ENCODE peak calls at places on chromosomes 3 and 15, in nine cellular contexts. C is tibial artery; K is H9; D is neural progenitor cell; L is CD4-positive, alpha-beta T cell; Z is HepG2; T is heart right ventricle; M is tibial nerve; R is RWPE1. B is an unnamed sample.

GRCh38 chr3:194139977-194140351 is 4.0 kb downstream of the HES1 start:
- DNase-seq in T (no peak), R (no peak), Z (no peak), D (no peak), L (no peak), K (no peak), M (no peak), C (no peak), B (no peak)

GRCh38 chr3:31804251-31805051 is 176.6 kb downstream of the OSBPL10 start:
- DNase-seq in Z (no peak), R (no peak), K (no peak), M (peak; percentile 17), D (no peak), T (no peak), C (no peak), L (no peak), B (peak; percentile 30)

GRCh38 chr3:38587548-38588131 is 61.8 kb downstream of the SCN5A start:
- DNase-seq in D (no peak), C (peak; percentile 48), T (no peak), Z (no peak), R (no peak), M (no peak), K (peak; percentile 19), L (no peak), B (peak; percentile 4)

GRCh38 chr3:4741106-4741403 is 238.2 kb upstream of the BHLHE40 start:
- DNase-seq in R (no peak), T (no peak), L (no peak), K (no peak), M (no peak), Z (no peak), D (no peak), C (no peak), B (no peak)

GRCh38 chr15:28273468-28273867 is 48.5 kb downstream of the HERC2 start:
- DNase-seq in R (no peak), M (no peak), L (no peak), T (no peak), D (peak; percentile 51), Z (no peak), C (no peak), K (peak; percentile 44), B (peak; percentile 22)

GRCh38 chr3:122794779-122795673 is at the start of gene SLC49A4:
- DNase-seq in Z (peak; percentile 65), M (peak; percentile 39), D (peak; percentile 94), T (peak; percentile 80), L (peak; percentile 45), K (peak; percentile 93), R (peak; percentile 83), C (peak; percentile 85), B (peak; percentile 79)

GRCh38 chr3:140391041-140391440 is 286.8 kb upstream of the TRIM42 start:
- DNase-seq in L (no peak), R (no peak), M (no peak), C (no peak), D (no peak), Z (no peak), K (no peak), T (no peak), B (no peak)

GRCh38 chr3:101932326-101933108 is 83.2 kb downstream of the NFKBIZ start:
- DNase-seq in C (no peak), R (no peak), L (no peak), D (no peak), K (no peak), Z (no peak), T (no peak), M (no peak), B (no peak)

GRCh38 chr3:47028146-47028545 is 48.7 kb downstream of the NBEAL2 start:
- DNase-seq in T (no peak), D (no peak), C (no peak), K (no peak), R (no peak), L (no peak), M (no peak), Z (no peak), B (no peak)

GRCh38 chr3:38646630-38647029 is 2.9 kb downstream of the SCN5A start:
- DNase-seq in L (no peak), C (peak; percentile 29), M (no peak), R (no peak), D (peak; percentile 74), Z (peak; percentile 60), K (peak; percentile 67), T (no peak), B (no peak)

GRCh38 chr15:91100561-91101355 is 701 bp downstream of the SV2B start:
- DNase-seq in D (peak; percentile 23), R (no peak), M (no peak), L (no peak), T (no peak), C (no peak), Z (no peak), K (no peak), B (no peak)

GRCh38 chr3:61464785-61465184 is 96.6 kb upstream of the PTPRG start:
- DNase-seq in R (no peak), M (no peak), L (no peak), Z (no peak), C (no peak), D (no peak), K (no peak), T (no peak), B (no peak)

GRCh38 chr3:186930639-186931486 is 537 bp downstream of the ST6GAL1 start:
- DNase-seq in T (peak; percentile 79), C (peak; percentile 84), Z (peak; percentile 71), K (peak; percentile 89), D (peak; percentile 93), M (peak; percentile 15), L (peak; percentile 60), R (no peak), B (peak; percentile 65)

DNA sequence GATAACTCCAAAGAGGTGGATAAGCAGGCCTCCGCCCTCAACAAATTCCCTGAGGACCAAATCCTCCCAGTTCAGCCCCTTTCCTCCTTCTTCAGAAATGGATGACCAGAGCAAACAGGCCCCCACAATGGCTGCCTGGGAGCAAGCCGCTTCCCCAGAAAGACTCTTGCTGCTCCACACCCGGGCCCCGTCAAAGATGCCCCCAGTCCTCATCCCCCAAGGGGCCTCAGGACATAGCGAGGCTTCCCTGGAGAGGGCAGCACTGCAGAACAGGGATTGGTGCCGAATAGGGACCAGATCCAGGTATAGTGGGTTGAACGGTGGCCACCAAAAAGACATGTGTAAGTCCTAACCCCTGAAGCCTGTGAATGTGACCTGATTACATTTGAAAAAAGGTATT is 502.3 kb downstream of the SHQ1 start:
- DNase-seq in L (no peak), M (no peak), Z (no peak), K (no peak), R (no peak), T (no peak), D (no peak), C (peak; percentile 54), B (no peak)
- TF ChIP-seq CTCF in L (no peak), M (no peak), Z (peak; percentile 30), K (peak; percentile 22), R (no peak), T (no peak), D (peak; percentile 9), C (no peak), B (no peak)

GRCh38 chr15:77160562-77161481 is 89.9 kb upstream of the TSPAN3 start:
- DNase-seq in D (no peak), Z (peak; percentile 81), M (no peak), L (no peak), K (no peak), T (no peak), R (peak; percentile 51), C (no peak), B (no peak)
- H3K27ac ChIP-seq in D (no peak overlapping the region), Z (peak overlapping the region; percentile 62), M (peak overlapping the region; percentile 13), L (peak overlapping the region; percentile 10), K (no peak overlapping the region), T (peak overlapping the region; percentile 39), R (no peak overlapping the region), C (no peak overlapping the region), B (no peak overlapping the region)

GRCh38 chr3:43757613-43758012 is 66.9 kb downstream of the ABHD5 start:
- DNase-seq in C (no peak), Z (no peak), D (no peak), K (no peak), L (no peak), T (no peak), R (no peak), M (no peak), B (no peak)

GRCh38 chr3:43760951-43761350 is 70.2 kb downstream of the ABHD5 start:
- DNase-seq in R (no peak), K (no peak), M (no peak), T (no peak), L (no peak), C (no peak), Z (no peak), D (no peak), B (no peak)

GRCh38 chr3:43762486-43762885 is 71.7 kb downstream of the ABHD5 start:
- DNase-seq in C (no peak), Z (no peak), R (no peak), M (no peak), D (no peak), L (no peak), K (no peak), T (no peak), B (no peak)

GRCh38 chr3:43758826-43759225 is 68.1 kb downstream of the ABHD5 start:
- DNase-seq in T (no peak), C (no peak), D (no peak), R (no peak), Z (no peak), K (no peak), L (no peak), M (no peak), B (no peak)

DNA sequence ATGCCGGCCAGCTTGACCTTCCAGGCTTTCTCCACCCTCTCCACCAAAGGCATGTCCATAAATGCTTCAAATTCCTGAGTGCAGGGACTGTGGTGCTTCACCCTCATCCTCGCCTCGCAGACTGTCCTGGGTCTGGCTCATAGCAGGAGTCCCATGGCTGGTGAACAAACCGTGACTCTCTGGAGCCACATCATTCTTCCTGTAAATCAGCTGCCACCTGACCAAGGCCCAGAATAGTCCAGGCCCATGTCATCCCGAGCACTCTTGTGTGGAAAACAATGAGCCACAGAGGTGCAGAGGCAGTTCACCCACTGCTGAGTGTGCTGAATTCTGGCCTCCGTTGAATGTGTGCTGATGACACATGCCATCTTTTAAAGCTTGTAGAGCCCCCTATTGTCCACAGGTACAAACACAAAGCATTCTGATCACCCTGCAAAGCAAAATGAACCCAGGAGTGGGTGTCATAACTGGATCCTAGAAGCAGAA is 68.6 kb downstream of the ABHD5 start:
- DNase-seq in C (no peak), Z (peak; percentile 56), K (no peak), M (no peak), D (no peak), L (no peak), T (no peak), R (no peak), B (no peak)
- TF ChIP-seq CTCF in C (no peak), Z (peak; percentile 72), K (no peak), M (no peak), D (no peak), L (peak; percentile 38), T (no peak), R (no peak), B (no peak)

DNA sequence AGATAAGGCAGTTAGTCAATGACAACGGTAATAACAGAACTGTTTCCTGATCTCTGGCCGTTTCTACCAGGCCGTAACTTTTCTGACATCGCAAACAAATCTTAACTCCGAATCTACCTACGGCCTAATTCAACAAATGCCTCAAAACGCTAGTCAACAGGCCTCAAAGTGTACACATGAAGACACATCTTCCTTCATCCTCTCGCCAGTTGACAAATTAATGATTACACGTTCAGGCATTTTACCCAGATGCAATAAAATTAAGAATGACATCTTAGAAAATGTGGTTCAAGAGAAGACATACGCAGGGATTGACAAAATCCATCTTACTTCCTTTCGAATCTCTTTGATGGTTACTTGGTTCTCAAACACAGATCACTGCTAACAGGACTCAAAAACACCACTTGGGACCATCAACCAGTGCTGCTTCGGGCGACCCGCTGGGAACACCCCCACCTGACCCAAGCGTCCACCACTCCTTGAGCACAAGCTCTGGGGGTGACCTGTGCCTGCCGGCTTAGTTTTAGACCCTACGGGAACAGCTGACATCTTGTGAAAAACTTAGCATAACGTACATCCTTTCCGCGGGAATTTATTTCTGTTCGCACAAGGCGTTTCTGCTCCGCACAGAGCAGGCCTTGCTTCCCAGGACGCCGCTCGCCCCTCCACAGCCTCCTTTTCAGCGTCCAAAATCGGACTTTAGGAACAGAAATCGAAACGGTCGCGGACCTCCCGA is 1.3 kb downstream of the SFMBT1 start:
- DNase-seq in Z (no peak), R (peak; percentile 15), L (peak; percentile 16), M (no peak), C (peak; percentile 64), K (no peak), D (no peak), T (no peak), B (peak; percentile 37)
- H3K27ac ChIP-seq in Z (peak overlapping the region; percentile 62), R (peak overlapping the region; percentile 92), L (peak overlapping the region; percentile 69), M (peak overlapping the region; percentile 93), C (peak overlapping the region; percentile 84), K (no peak overlapping the region), D (no peak overlapping the region), T (peak overlapping the region; percentile 90), B (peak overlapping the region; percentile 9)